ENCODE peak calls at places on chromosome 11, in six cellular contexts. U is tibial nerve, H is NT2/D1, J is PC-3, V is right lobe of liver, N is right cardiac atrium. Q is an unnamed sample.

GRCh38 chr11:6320411-6321207 is at the start of gene CAVIN3:
- DNase-seq in J (peak; percentile 15), N (peak; percentile 95), U (peak; percentile 84), V (peak; percentile 70), H (no peak), Q (no peak)

GRCh38 chr11:70176940-70177689 is 26.0 kb upstream of the FADD start:
- DNase-seq in N (no peak), U (no peak), J (peak; percentile 62), V (no peak), H (peak; percentile 33), Q (peak; percentile 62)

GRCh38 chr11:86942212-86942611 is 13.0 kb downstream of the FZD4 start:
- DNase-seq in U (no peak), J (peak; percentile 44), N (no peak), H (no peak), V (no peak), Q (no peak)

GRCh38 chr11:17921620-17922473 is 91.0 kb downstream of the SERGEF start:
- DNase-seq in V (no peak), U (no peak), H (no peak), N (no peak), J (no peak), Q (no peak)

GRCh38 chr11:46309669-46310288 is 32.3 kb downstream of the CREB3L1 start:
- DNase-seq in U (no peak), J (peak; percentile 68), N (no peak), H (no peak), V (no peak), Q (no peak)

GRCh38 chr11:13972033-13972910 is 9.7 kb downstream of the SPON1 start:
- DNase-seq in U (no peak), V (no peak), J (no peak), H (no peak), N (no peak), Q (no peak)

GRCh38 chr11:86627776-86628455 is 44.5 kb downstream of the ME3 start:
- DNase-seq in U (no peak), N (peak; percentile 51), H (no peak), J (no peak), V (no peak), Q (no peak)

GRCh38 chr11:1875093-1875785 is 16.5 kb downstream of the PRR33 start:
- DNase-seq in H (no peak), J (no peak), U (no peak), V (peak; percentile 23), N (peak; percentile 39), Q (no peak)

GRCh38 chr11:66313321-66314185 is 3.3 kb downstream of the CD248 start:
- DNase-seq in N (peak; percentile 58), U (no peak), H (no peak), V (no peak), J (no peak), Q (no peak)

GRCh38 chr11:100903284-100903683 is 216.2 kb downstream of the ARHGAP42 start:
- DNase-seq in J (no peak), N (no peak), V (no peak), H (no peak), U (no peak), Q (no peak)

GRCh38 chr11:94243571-94244229 is 60.7 kb upstream of the IZUMO1R start:
- DNase-seq in V (no peak), U (no peak), N (no peak), H (no peak), J (no peak), Q (no peak)

GRCh38 chr11:62501432-62501891 is 45.1 kb downstream of the AHNAK start:
- DNase-seq in V (peak; percentile 68), J (no peak), U (peak; percentile 50), N (peak; percentile 43), H (no peak), Q (no peak)

GRCh38 chr11:102256251-102256650 is 61.0 kb upstream of the BIRC3 start:
- DNase-seq in U (no peak), V (no peak), N (no peak), J (peak; percentile 61), H (no peak), Q (no peak)

GRCh38 chr11:68812526-68812925 is 29.2 kb downstream of the CPT1A start:
- DNase-seq in U (no peak), V (no peak), N (peak; percentile 63), H (no peak), J (no peak), Q (no peak)

DNA sequence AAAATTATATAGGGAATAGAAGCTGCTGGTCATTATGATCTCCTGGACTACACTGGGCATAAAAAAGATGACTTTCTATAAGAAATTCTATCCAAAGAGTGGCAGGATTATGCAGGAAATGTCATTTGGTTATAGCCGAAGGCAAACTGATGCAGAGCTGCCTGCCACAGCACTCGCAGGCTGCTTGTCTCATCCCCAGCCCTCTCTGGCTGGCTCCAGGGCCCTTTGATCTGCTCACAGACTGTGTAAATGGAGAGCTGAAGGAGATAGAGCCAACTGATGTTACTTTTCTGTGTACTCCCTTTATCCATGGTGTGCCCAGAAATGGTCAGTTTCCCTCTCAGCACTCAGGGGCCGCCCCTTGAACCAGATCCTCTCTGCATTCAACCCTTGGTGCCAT is 27.6 kb downstream of the TEAD1 start:
- DNase-seq in V (no peak), N (no peak), J (no peak), U (no peak), H (no peak), Q (no peak)
- H3K4me1 ChIP-seq in V (peaks cover 25% of the 10 kb centered on the region), N (peaks cover 21% of the 10 kb centered on the region), J (peaks cover 21% of the 10 kb centered on the region), U (peaks cover 9% of the 10 kb centered on the region), H (peaks cover under 1% of the 10 kb centered on the region), Q (no peaks in the 10 kb centered on the region)

GRCh38 chr11:537622-538430 is 499 bp downstream of the LRRC56 start:
- DNase-seq in H (no peak), U (no peak), J (no peak), N (peak; percentile 13), V (peak; percentile 21), Q (no peak)
- H3K4me1 ChIP-seq in H (peaks cover 33% of the 10 kb centered on the region), U (peaks cover 34% of the 10 kb centered on the region), J (peaks cover 17% of the 10 kb centered on the region), N (no peaks in the 10 kb centered on the region), V (peaks cover 22% of the 10 kb centered on the region), Q (peaks cover 20% of the 10 kb centered on the region)

GRCh38 chr11:63687845-63688244 is 6.5 kb downstream of the RTN3 start:
- DNase-seq in J (no peak), V (no peak), U (no peak), H (no peak), N (no peak), Q (no peak)
- H3K4me1 ChIP-seq in J (peaks cover 8% of the 10 kb centered on the region), V (peaks cover 14% of the 10 kb centered on the region), U (peaks cover 7% of the 10 kb centered on the region), H (no peaks in the 10 kb centered on the region), N (peaks cover 4% of the 10 kb centered on the region), Q (no peaks in the 10 kb centered on the region)

GRCh38 chr11:114180301-114181055 is 115.7 kb upstream of the NNMT start:
- DNase-seq in H (no peak), J (peak; percentile 51), N (peak; percentile 49), U (no peak), V (peak; percentile 62), Q (no peak)
- H3K4me1 ChIP-seq in H (peaks cover 2% of the 10 kb centered on the region), J (no peaks in the 10 kb centered on the region), N (peaks cover 67% of the 10 kb centered on the region), U (peaks cover 81% of the 10 kb centered on the region), V (peaks cover 79% of the 10 kb centered on the region), Q (peaks cover 48% of the 10 kb centered on the region)

GRCh38 chr11:64854534-64855502 is 10.4 kb upstream of the CDC42BPG start:
- DNase-seq in H (no peak), J (peak; percentile 100), U (peak; percentile 52), N (peak; percentile 91), V (peak; percentile 80), Q (no peak)
- H3K4me1 ChIP-seq in H (peaks cover 49% of the 10 kb centered on the region), J (peaks cover 56% of the 10 kb centered on the region), U (peaks cover 92% of the 10 kb centered on the region), N (peaks cover 26% of the 10 kb centered on the region), V (peaks cover 16% of the 10 kb centered on the region), Q (peaks cover 88% of the 10 kb centered on the region)

GRCh38 chr11:40542821-40543220 is 916.6 kb downstream of the LRRC4C start:
- DNase-seq in H (no peak), N (no peak), V (no peak), U (no peak), J (no peak), Q (no peak)
- H3K4me1 ChIP-seq in H (no peaks in the 10 kb centered on the region), N (no peaks in the 10 kb centered on the region), V (no peaks in the 10 kb centered on the region), U (no peaks in the 10 kb centered on the region), J (no peaks in the 10 kb centered on the region), Q (no peaks in the 10 kb centered on the region)

GRCh38 chr11:73325036-73325981 is 17.2 kb downstream of the ARHGEF17 start:
- DNase-seq in U (no peak), J (no peak), V (no peak), H (no peak), N (peak; percentile 27), Q (no peak)

GRCh38 chr11:73326929-73327811 is 19.1 kb downstream of the ARHGEF17 start:
- DNase-seq in V (no peak), U (no peak), H (no peak), N (peak; percentile 13), J (peak; percentile 71), Q (no peak)

GRCh38 chr11:73324665-73325035 is 16.6 kb downstream of the ARHGEF17 start:
- DNase-seq in J (no peak), N (no peak), V (no peak), H (no peak), U (no peak), Q (no peak)

GRCh38 chr11:73330569-73331093 is 22.6 kb downstream of the ARHGEF17 start:
- DNase-seq in J (peak; percentile 26), H (no peak), U (no peak), N (no peak), V (no peak), Q (no peak)

DNA sequence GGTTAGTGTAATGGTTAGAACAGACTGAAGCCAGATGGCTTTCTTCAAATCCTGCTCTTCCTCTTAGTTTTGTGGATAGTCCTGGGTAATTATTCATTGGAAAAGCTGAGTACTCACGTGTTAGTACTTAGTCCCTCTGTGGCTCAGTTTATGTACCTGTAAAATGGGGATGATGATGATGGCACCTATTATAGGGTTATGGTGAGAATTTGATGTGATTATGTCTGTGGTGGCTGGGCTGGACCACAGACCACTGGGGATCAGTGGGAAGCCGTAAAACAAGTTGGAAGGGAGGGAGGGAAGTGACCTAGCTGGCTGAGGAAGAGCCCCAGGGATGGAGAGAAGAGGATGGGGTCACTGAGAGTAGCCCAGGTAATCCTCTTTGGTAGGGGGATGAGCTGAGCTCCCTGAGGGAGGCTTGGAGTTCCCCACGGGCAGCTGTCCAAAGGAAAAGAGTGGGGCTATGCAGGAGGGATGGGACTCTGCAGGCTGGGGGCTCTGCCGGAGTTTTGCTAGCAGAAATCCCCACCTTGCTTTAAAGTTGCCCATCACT is 19.8 kb downstream of the ARHGEF17 start:
- DNase-seq in N (no peak), U (no peak), J (no peak), H (no peak), V (no peak), Q (no peak)
- H3K4me1 ChIP-seq in N (peaks cover 40% of the 10 kb centered on the region), U (peaks cover 54% of the 10 kb centered on the region), J (peaks cover 10% of the 10 kb centered on the region), H (peaks cover 37% of the 10 kb centered on the region), V (no peaks in the 10 kb centered on the region), Q (no peaks in the 10 kb centered on the region)

Q was measured in naive thymus-derived CD4-positive, alpha-beta T cell.